ENCODE peak calls at places on chromosomes 6 and 20, in nine cellular contexts. E is MV-4-11; Q is NCI-H2171; J is activated CD4-positive, alpha-beta T cell treated with anti-CD3 and anti-CD28 coated beads for 48 hours; R is COLO829; V is effector CD4-positive, alpha-beta T cell; P is amniotic stem cell; F is activated effector memory CD4-positive, alpha-beta T cell treated with anti-CD3 and anti-CD28 coated beads, Interleukin-2, amount 50 U/mL, for 16 hours; U is progenitor cell of endocrine pancreas. H is an unnamed sample.
A peak's percentile ranks its signal among the peaks of the same experiment; 100 is the strongest.

GRCh38 chr20:37298190-37298939 is 8.9 kb downstream of the MANBAL start:
- DNase-seq in R (no peak), Q (no peak), U (no peak), V (no peak), P (no peak), E (peak; percentile 63), J (peak; percentile 24), F (peak; percentile 19), H (no peak)

GRCh38 chr6:23174781-23175361 is 605.5 kb downstream of the HDGFL1 start:
- DNase-seq in U (no peak), V (no peak), Q (no peak), R (peak; percentile 91), E (no peak), F (no peak), J (no peak), P (peak; percentile 77), H (no peak)

GRCh38 chr6:127938701-127939100 is 37.8 kb upstream of the THEMIS start:
- DNase-seq in U (no peak), F (no peak), V (no peak), P (peak; percentile 16), Q (no peak), J (no peak), E (peak; percentile 16), R (peak; percentile 6), H (no peak)

GRCh38 chr6:99522531-99522930 is 7.3 kb upstream of the USP45 start:
- DNase-seq in F (no peak), V (no peak), E (peak; percentile 47), R (no peak), P (no peak), U (no peak), J (no peak), Q (no peak), H (no peak)

GRCh38 chr6:143583542-143584330 is 72.2 kb upstream of the FUCA2 start:
- DNase-seq in P (no peak), V (no peak), R (no peak), E (no peak), U (no peak), F (no peak), J (no peak), Q (no peak), H (no peak)

GRCh38 chr6:80249897-80250296 is 143.4 kb downstream of the BCKDHB start:
- DNase-seq in J (no peak), Q (no peak), R (no peak), P (no peak), E (no peak), U (no peak), V (no peak), F (no peak), H (no peak)

GRCh38 chr6:130676077-130676772 is 151.0 kb upstream of the SMLR1 start:
- DNase-seq in V (no peak), R (no peak), F (no peak), Q (no peak), E (no peak), P (no peak), U (no peak), J (no peak), H (no peak)

GRCh38 chr6:111482236-111482958 is 621 bp downstream of the REV3L start:
- DNase-seq in Q (peak; percentile 33), R (no peak), V (peak; percentile 38), E (peak; percentile 13), J (peak; percentile 57), P (no peak), F (peak; percentile 84), U (peak; percentile 22), H (peak; percentile 19)

GRCh38 chr6:10373642-10374359 is 41.1 kb downstream of the TFAP2A start:
- DNase-seq in V (no peak), E (no peak), J (no peak), P (no peak), U (no peak), Q (no peak), R (no peak), F (no peak), H (no peak)

H was measured in GDM1.